ENCODE peak calls at places on chromosome 22, in ten cellular contexts. T is fibroblast of pulmonary artery; K is substantia nigra; X is iPS DF 6.9; I is NCI-H1092; B is neural crest cell; R is hippocampal formation; F is Ammon's horn; D is activated CD4-positive, alpha-beta T cell treated with anti-CD3 and anti-CD28 coated beads for 36 hours; E is midbrain. Y is an unnamed sample.

GRCh38 chr22:30606455-30607299 is at the start of gene TCN2:
- DNase-seq in D (peak; percentile 73), F (peak; percentile 88), K (peak; percentile 76), B (peak; percentile 51), X (peak; percentile 86), E (peak; percentile 86), R (peak; percentile 74), T (peak; percentile 89), I (peak; percentile 46), Y (peak; percentile 36)

GRCh38 chr22:32752868-32753520 is 48.5 kb upstream of the TIMP3 start:
- DNase-seq in D (no peak), E (no peak), I (no peak), F (no peak), K (no peak), T (peak; percentile 67), B (no peak), R (no peak), X (no peak), Y (no peak)

GRCh38 chr22:32623943-32624342 is 149.3 kb downstream of the FBXO7 start:
- DNase-seq in X (no peak), B (no peak), I (no peak), K (no peak), F (no peak), D (no peak), R (no peak), E (peak; percentile 8), T (peak; percentile 79), Y (no peak)

GRCh38 chr22:44181033-44181911 is 547 bp downstream of the PARVG start:
- DNase-seq in X (no peak), F (peak; percentile 35), I (no peak), K (no peak), T (no peak), R (peak; percentile 14), B (no peak), D (peak; percentile 79), E (no peak), Y (no peak)

GRCh38 chr22:49999901-50000586 is 12.5 kb downstream of the IL17REL start:
- DNase-seq in D (no peak), E (no peak), K (no peak), F (no peak), T (no peak), X (no peak), I (no peak), B (no peak), R (no peak), Y (no peak)

GRCh38 chr22:24106385-24107381 is 74.6 kb upstream of the SUSD2 start:
- DNase-seq in X (no peak), D (peak; percentile 41), F (no peak), R (no peak), B (no peak), T (no peak), K (no peak), I (no peak), E (no peak), Y (no peak)

GRCh38 chr22:39814899-39815298 is 78.7 kb downstream of the ENTHD1 start:
- DNase-seq in F (no peak), T (peak; percentile 13), K (no peak), D (no peak), B (no peak), I (no peak), E (no peak), X (no peak), R (no peak), Y (no peak)

GRCh38 chr22:47617186-47617585 is 854.7 kb downstream of the TBC1D22A start:
- DNase-seq in B (no peak), E (no peak), R (no peak), D (no peak), X (no peak), F (no peak), T (no peak), I (no peak), K (no peak), Y (no peak)

GRCh38 chr22:29480512-29481264 is 670 bp downstream of the NEFH start:
- DNase-seq in F (peak; percentile 66), E (peak; percentile 23), T (peak; percentile 72), K (peak; percentile 20), R (no peak), D (peak; percentile 57), B (peak; percentile 20), I (no peak), X (no peak), Y (no peak)

GRCh38 chr22:29030618-29031235 is 30.9 kb downstream of the C22orf31 start:
- DNase-seq in B (peak; percentile 37), T (peak; percentile 81), R (peak; percentile 27), K (peak; percentile 43), D (peak; percentile 19), I (peak; percentile 62), F (peak; percentile 60), E (peak; percentile 37), X (peak; percentile 39), Y (peak; percentile 67)

GRCh38 chr22:22048981-22049531 is 66.5 kb upstream of the TOP3B start:
- DNase-seq in F (no peak), T (no peak), X (no peak), D (no peak), E (no peak), I (no peak), K (no peak), B (no peak), R (no peak), Y (no peak)

GRCh38 chr22:44968736-44969135 is 41.1 kb downstream of the PHF21B start:
- DNase-seq in R (no peak), K (peak; percentile 24), B (no peak), D (no peak), E (no peak), T (no peak), X (no peak), F (peak; percentile 12), I (no peak), Y (no peak)

GRCh38 chr22:42648368-42649260 is 578 bp downstream of the CYB5R3 start:
- DNase-seq in K (peak; percentile 34), B (no peak), R (peak; percentile 55), X (no peak), T (peak; percentile 23), I (no peak), D (peak; percentile 57), E (peak; percentile 47), F (peak; percentile 48), Y (no peak)

GRCh38 chr22:17443413-17444203 is 74.3 kb downstream of the CECR2 start:
- DNase-seq in D (no peak), R (no peak), T (no peak), X (no peak), K (no peak), E (no peak), B (no peak), F (no peak), I (no peak), Y (no peak)

GRCh38 chr22:49502126-49502826 is 325.4 kb downstream of the BRD1 start:
- DNase-seq in K (no peak), F (no peak), B (no peak), I (no peak), X (no peak), T (no peak), E (no peak), R (no peak), D (peak; percentile 51), Y (no peak)

GRCh38 chr22:36317658-36318271 is 64.8 kb downstream of the APOL1 start:
- DNase-seq in D (no peak), B (no peak), T (no peak), E (no peak), X (no peak), I (no peak), F (no peak), K (no peak), R (no peak), Y (no peak)

GRCh38 chr22:46090051-46090591 is 60.2 kb upstream of the PPARA start:
- DNase-seq in X (no peak), T (no peak), B (no peak), F (no peak), D (no peak), E (no peak), R (no peak), I (peak; percentile 32), K (no peak), Y (no peak)

GRCh38 chr22:41561335-41561734 is 525 bp downstream of the CSDC2 start:
- DNase-seq in E (no peak), F (no peak), D (no peak), B (no peak), I (no peak), R (no peak), X (no peak), K (no peak), T (no peak), Y (no peak)

GRCh38 chr22:44454113-44454769 is 43.8 kb downstream of the RTL6 start:
- DNase-seq in D (no peak), X (no peak), R (no peak), I (no peak), B (no peak), F (no peak), E (no peak), K (no peak), T (no peak), Y (no peak)

GRCh38 chr22:24894220-24894975 is 52.1 kb downstream of the LHFPL7 start:
- DNase-seq in E (no peak), K (no peak), I (peak; percentile 81), X (no peak), B (no peak), T (peak; percentile 99), F (peak; percentile 24), D (no peak), R (no peak), Y (no peak)

GRCh38 chr22:31235076-31235475 is 23.0 kb downstream of the LIMK2 start:
- DNase-seq in X (no peak), B (no peak), I (no peak), D (no peak), E (no peak), T (peak; percentile 88), F (no peak), K (no peak), R (no peak), Y (no peak)

GRCh38 chr22:39173787-39174497 is 21.5 kb upstream of the CBX7 start:
- DNase-seq in E (no peak), D (peak; percentile 61), K (no peak), B (no peak), X (no peak), T (no peak), F (no peak), I (no peak), R (no peak), Y (no peak)

GRCh38 chr22:31361743-31362142 is 15.6 kb upstream of the PATZ1 start:
- DNase-seq in I (no peak), K (no peak), B (no peak), F (no peak), X (no peak), E (no peak), D (no peak), T (no peak), R (no peak), Y (no peak)

GRCh38 chr22:22349455-22349836 is 104.9 kb downstream of the VPREB1 start:
- DNase-seq in X (no peak), D (no peak), F (no peak), T (no peak), R (no peak), E (no peak), I (no peak), K (no peak), B (no peak), Y (no peak)

GRCh38 chr22:44347098-44347497 is 34.3 kb upstream of the SHISAL1 start:
- DNase-seq in I (no peak), R (no peak), D (no peak), T (no peak), K (no peak), F (no peak), E (no peak), B (no peak), X (no peak), Y (no peak)

GRCh38 chr22:26709617-26710390 is 52.4 kb downstream of the MIAT start:
- DNase-seq in E (no peak), I (no peak), X (no peak), F (no peak), B (no peak), D (no peak), K (no peak), R (no peak), T (peak; percentile 59), Y (no peak)

GRCh38 chr22:42536166-42536565 is 16.6 kb upstream of the RRP7A start:
- DNase-seq in B (no peak), K (no peak), D (no peak), F (no peak), R (no peak), X (no peak), T (no peak), I (no peak), E (no peak), Y (no peak)

GRCh38 chr22:36160499-36160942 is at the start of gene APOL3:
- DNase-seq in I (no peak), B (no peak), T (peak; percentile 73), R (no peak), F (no peak), K (no peak), X (no peak), E (no peak), D (peak; percentile 68), Y (no peak)

Y was measured in amygdala.